ENCODE peak calls at places on chromosomes 5 and 9, in five cellular contexts. E is Calu3, D is lower lobe of right lung, X is fibroblast of the aortic adventitia, W is body of pancreas. P is an unnamed sample.

GRCh38 chr5:40984884-40985283 is 75.6 kb downstream of the C7 start:
- DNase-seq in E (no peak), D (no peak), X (peak), W (no peak), P (peak)

GRCh38 chr5:124644582-124644981 is 101.9 kb downstream of the ZNF608 start:
- DNase-seq in E (no peak), D (no peak), X (no peak), W (no peak), P (no peak)

GRCh38 chr5:34687269-34688011 is 31.3 kb downstream of the RAI14 start:
- DNase-seq in E (peak), D (no peak), X (peak), W (peak), P (peak)

GRCh38 chr9:115035872-115036612 is 81.9 kb downstream of the TNC start:
- DNase-seq in E (no peak), D (no peak), X (peak), W (peak), P (peak)

GRCh38 chr9:72464819-72465218 is 56.6 kb upstream of the TMC1 start:
- DNase-seq in E (no peak), D (no peak), X (no peak), W (peak), P (no peak)

GRCh38 chr9:108612510-108612909 is 243.3 kb downstream of the ACTL7B start:
- DNase-seq in E (no peak), D (no peak), X (no peak), W (no peak), P (no peak)

GRCh38 chr5:154611341-154611767 is 133.3 kb upstream of the HAND1 start:
- DNase-seq in E (no peak), D (no peak), X (peak), W (no peak), P (peak)

GRCh38 chr5:33408816-33409215 is 31.9 kb upstream of the TARS1 start:
- DNase-seq in E (no peak), D (no peak), X (peak), W (no peak), P (no peak)

GRCh38 chr9:6552738-6553121 is 92.8 kb downstream of the GLDC start:
- DNase-seq in E (no peak), D (no peak), X (peak), W (no peak), P (peak)

GRCh38 chr9:13278368-13279246 is 885 bp downstream of the MPDZ start:
- DNase-seq in E (no peak), D (peak), X (peak), W (peak), P (peak)

GRCh38 chr9:91037511-91038482 is 236.2 kb downstream of the SYK start:
- DNase-seq in E (peak), D (peak), X (peak), W (peak), P (peak)

GRCh38 chr9:27457445-27457844 is 66.6 kb upstream of the IFNK start:
- DNase-seq in E (no peak), D (no peak), X (no peak), W (peak), P (no peak)

GRCh38 chr5:119996128-119996527 is 366.8 kb downstream of the FAM170A start:
- DNase-seq in E (no peak), D (no peak), X (no peak), W (no peak), P (no peak)

GRCh38 chr5:19891658-19892057 is 96.3 kb downstream of the CDH18 start:
- DNase-seq in E (no peak), D (no peak), X (peak), W (no peak), P (peak)

GRCh38 chr9:136358016-136358415 is 5.5 kb downstream of the DNLZ start:
- DNase-seq in E (no peak), D (no peak), X (no peak), W (no peak), P (no peak)

GRCh38 chr5:52840286-52841050 is 52.8 kb downstream of the ITGA1 start:
- DNase-seq in E (no peak), D (no peak), X (no peak), W (no peak), P (peak)

GRCh38 chr9:79193001-79193400 is 378.8 kb upstream of the TLE4 start:
- DNase-seq in E (no peak), D (no peak), X (peak), W (no peak), P (peak)

GRCh38 chr5:144004146-144004545 is 166.3 kb downstream of the YIPF5 start:
- DNase-seq in E (no peak), D (no peak), X (peak), W (no peak), P (peak)

GRCh38 chr5:16784843-16785791 is 151.0 kb downstream of the MYO10 start:
- DNase-seq in E (no peak), D (no peak), X (no peak), W (no peak), P (no peak)

GRCh38 chr9:105441761-105442160 is 6.1 kb upstream of the FSD1L start:
- DNase-seq in E (no peak), D (no peak), X (peak), W (no peak), P (peak)

GRCh38 chr9:111866976-111867375 is 29.6 kb upstream of the UGCG start:
- DNase-seq in E (peak), D (no peak), X (peak), W (no peak), P (peak)

GRCh38 chr5:132354828-132355765 is 14.4 kb upstream of the SLC22A5 start:
- DNase-seq in E (no peak), D (no peak), X (no peak), W (no peak), P (no peak)

DNA sequence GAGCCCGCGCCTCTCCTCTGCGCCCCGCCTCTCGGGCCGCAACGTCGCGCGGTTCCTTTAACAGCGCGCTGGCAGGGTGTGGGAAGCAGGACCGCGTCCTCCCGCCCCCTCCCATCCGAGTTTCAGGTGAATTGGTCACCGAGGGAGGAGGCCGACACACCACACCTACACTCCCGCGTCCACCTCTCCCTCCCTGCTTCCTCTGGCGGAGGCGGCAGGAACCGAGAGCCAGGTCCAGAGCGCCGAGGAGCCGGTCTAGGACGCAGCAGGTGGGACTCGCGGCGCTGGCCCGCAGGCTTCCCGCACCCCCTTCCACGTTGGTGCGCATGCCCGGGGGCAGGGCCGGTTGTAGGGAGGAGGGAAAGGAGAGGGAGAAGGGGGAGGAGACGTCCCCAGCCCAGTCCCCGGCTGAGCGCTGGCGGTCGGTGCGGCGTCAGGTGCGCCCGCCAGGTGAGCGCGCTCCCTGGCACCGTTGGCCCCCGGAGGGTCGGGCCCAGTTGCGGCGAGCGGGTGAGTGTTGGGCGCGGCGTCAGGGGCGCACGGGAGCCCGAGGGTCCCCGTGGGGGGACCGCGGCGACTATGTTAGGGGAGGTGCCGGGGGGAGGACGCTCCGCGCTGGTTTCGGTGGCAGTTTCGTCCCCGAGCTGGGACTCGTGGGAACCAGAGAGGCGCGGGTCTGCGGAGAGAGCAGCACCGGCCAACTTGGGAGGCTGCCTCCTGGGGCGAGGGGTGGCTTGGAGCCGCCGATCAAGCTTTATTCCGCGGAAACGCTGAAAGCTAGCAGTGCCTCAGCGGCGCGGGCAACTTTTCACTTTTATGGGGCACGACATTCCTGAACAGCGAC is at the start of gene OCLN:
- DNase-seq in E (peak), D (peak), X (no peak), W (peak), P (no peak)
- TF ChIP-seq CTCF in E (no peak), D (peak), X (no peak), W (peak), P (no peak)

GRCh38 chr9:134892820-134893420 is 12.3 kb downstream of the FCN2 start:
- DNase-seq in E (no peak), D (no peak), X (no peak), W (no peak), P (no peak)

GRCh38 chr9:134891713-134892112 is 11.1 kb downstream of the FCN2 start:
- DNase-seq in E (no peak), D (peak), X (no peak), W (no peak), P (no peak)

GRCh38 chr9:134889386-134890214 is 9.0 kb downstream of the FCN2 start:
- DNase-seq in E (no peak), D (peak), X (no peak), W (peak), P (no peak)

GRCh38 chr9:134892221-134892620 is 11.6 kb downstream of the FCN2 start:
- DNase-seq in E (no peak), D (peak), X (no peak), W (no peak), P (no peak)

DNA sequence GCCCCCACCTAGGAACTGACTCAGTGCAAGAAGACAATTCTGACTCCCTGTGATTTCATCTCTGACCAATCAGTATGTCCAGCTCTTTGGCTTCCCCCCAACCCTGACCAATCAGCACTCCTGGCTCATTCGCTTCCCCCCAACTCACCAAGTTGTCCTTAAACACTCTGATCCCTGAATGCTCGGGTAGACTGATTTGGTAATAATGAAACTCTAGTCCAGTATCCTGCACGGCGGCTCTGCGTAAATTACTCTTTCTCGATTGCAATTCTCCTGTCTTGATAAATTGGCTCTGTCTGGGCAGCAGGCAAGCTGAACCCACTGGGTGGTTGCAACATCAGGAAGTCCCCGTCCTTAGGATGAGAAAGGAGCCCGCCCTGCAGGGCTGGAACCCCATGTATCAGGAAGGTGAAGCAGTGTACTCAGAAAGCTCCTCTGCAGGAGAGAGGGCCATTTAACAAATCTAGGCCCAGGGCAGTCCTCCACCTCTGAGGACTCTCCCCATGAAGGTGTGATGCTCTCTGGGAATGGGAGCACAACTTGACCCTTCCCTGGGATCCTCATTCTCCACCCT is 10.5 kb downstream of the FCN2 start:
- DNase-seq in E (no peak), D (no peak), X (peak), W (no peak), P (no peak)
- TF ChIP-seq CTCF in E (no peak), D (no peak), X (no peak), W (no peak), P (no peak)

GRCh38 chr9:5514608-5515260 is 4.4 kb downstream of the PDCD1LG2 start:
- DNase-seq in E (no peak), D (no peak), X (no peak), W (no peak), P (no peak)

GRCh38 chr9:5518937-5519319 is 8.6 kb downstream of the PDCD1LG2 start:
- DNase-seq in E (no peak), D (no peak), X (no peak), W (no peak), P (no peak)

GRCh38 chr9:5518061-5518936 is 8.0 kb downstream of the PDCD1LG2 start:
- DNase-seq in E (no peak), D (no peak), X (peak), W (no peak), P (no peak)

GRCh38 chr9:5515261-5515650 is 4.9 kb downstream of the PDCD1LG2 start:
- DNase-seq in E (no peak), D (no peak), X (no peak), W (no peak), P (no peak)

GRCh38 chr9:5516453-5517220 is 6.3 kb downstream of the PDCD1LG2 start:
- DNase-seq in E (no peak), D (no peak), X (no peak), W (no peak), P (no peak)
- TF ChIP-seq CTCF in E (no peak), D (no peak), X (no peak), W (no peak), P (no peak)

GRCh38 chr5:150734579-150735384 is 24.0 kb downstream of the DCTN4 start:
- DNase-seq in E (no peak), D (peak), X (no peak), W (peak), P (no peak)
- TF ChIP-seq CTCF in E (no peak), D (no peak), X (no peak), W (no peak), P (no peak)

GRCh38 chr5:141637266-141637692 is 482 bp downstream of the RELL2 start:
- DNase-seq in E (peak), D (no peak), X (no peak), W (no peak), P (no peak)

GRCh38 chr5:141636413-141637265 is at the start of the genes HDAC3 and RELL2:
- DNase-seq in E (peak), D (peak), X (peak), W (peak), P (peak)

GRCh38 chr5:141638771-141639170 is 2.0 kb downstream of the RELL2 start:
- DNase-seq in E (no peak), D (no peak), X (no peak), W (no peak), P (no peak)

GRCh38 chr5:141639357-141640050 is 2.7 kb downstream of the RELL2 start:
- DNase-seq in E (no peak), D (no peak), X (no peak), W (no peak), P (no peak)

GRCh38 chr5:141637693-141638419 is 1.1 kb downstream of the RELL2 start:
- DNase-seq in E (peak), D (peak), X (peak), W (peak), P (peak)
- TF ChIP-seq CTCF in E (peak), D (peak), X (peak), W (peak), P (peak)

GRCh38 chr9:10612649-10613398 is at the start of gene PTPRD:
- DNase-seq in E (peak), D (peak), X (peak), W (peak), P (peak)
- TF ChIP-seq CTCF in E (no peak), D (peak), X (peak), W (peak), P (no peak)

DNA sequence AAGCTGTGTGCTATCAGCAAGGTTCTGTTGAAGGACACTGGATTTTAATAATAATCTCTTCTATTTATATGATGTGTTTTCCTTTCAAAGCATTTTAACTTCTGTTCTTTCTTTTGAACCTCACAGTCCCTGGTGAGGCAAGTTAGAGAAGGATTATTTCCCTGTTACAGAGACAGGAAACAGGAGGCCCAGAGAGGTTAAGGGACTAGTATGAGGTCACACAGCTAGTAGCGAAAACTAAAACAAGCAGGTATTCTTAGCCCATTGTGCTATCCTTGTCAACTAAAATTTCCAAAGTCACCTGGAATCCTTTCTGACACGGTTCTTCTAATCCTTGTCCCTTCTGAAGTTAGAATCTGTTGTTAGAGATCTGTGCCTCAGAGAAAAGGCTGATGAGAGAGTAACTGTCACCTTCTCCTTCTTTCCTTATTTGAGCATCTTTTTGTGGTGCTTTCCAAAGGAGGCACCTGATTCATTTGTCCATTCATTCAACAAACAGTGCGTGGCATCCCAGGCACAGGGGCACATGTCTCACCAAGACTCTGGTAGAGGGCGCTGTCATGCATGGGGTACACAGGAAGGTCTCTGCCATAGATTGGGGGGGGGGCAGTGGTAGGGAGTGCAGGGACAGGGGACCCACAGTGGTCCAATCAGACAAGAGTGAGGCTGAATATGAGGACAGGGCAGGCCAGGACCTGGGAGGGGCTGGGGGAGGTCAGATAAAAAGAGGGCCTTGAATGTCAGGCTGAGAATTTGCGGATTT is 61.5 kb downstream of the CRB2 start:
- DNase-seq in E (no peak), D (no peak), X (no peak), W (no peak), P (no peak)
- TF ChIP-seq CTCF in E (no peak), D (no peak), X (no peak), W (no peak), P (no peak)

GRCh38 chr9:130236436-130236985 is 29.0 kb upstream of the HMCN2 start:
- DNase-seq in E (no peak), D (peak), X (no peak), W (no peak), P (no peak)

GRCh38 chr9:130237071-130237470 is 28.5 kb upstream of the HMCN2 start:
- DNase-seq in E (no peak), D (no peak), X (no peak), W (no peak), P (no peak)

GRCh38 chr9:130237763-130238524 is 27.6 kb upstream of the HMCN2 start:
- DNase-seq in E (no peak), D (peak), X (no peak), W (no peak), P (no peak)

GRCh38 chr9:130234340-130235260 is 31.0 kb upstream of the HMCN2 start:
- DNase-seq in E (no peak), D (peak), X (no peak), W (no peak), P (peak)

DNA sequence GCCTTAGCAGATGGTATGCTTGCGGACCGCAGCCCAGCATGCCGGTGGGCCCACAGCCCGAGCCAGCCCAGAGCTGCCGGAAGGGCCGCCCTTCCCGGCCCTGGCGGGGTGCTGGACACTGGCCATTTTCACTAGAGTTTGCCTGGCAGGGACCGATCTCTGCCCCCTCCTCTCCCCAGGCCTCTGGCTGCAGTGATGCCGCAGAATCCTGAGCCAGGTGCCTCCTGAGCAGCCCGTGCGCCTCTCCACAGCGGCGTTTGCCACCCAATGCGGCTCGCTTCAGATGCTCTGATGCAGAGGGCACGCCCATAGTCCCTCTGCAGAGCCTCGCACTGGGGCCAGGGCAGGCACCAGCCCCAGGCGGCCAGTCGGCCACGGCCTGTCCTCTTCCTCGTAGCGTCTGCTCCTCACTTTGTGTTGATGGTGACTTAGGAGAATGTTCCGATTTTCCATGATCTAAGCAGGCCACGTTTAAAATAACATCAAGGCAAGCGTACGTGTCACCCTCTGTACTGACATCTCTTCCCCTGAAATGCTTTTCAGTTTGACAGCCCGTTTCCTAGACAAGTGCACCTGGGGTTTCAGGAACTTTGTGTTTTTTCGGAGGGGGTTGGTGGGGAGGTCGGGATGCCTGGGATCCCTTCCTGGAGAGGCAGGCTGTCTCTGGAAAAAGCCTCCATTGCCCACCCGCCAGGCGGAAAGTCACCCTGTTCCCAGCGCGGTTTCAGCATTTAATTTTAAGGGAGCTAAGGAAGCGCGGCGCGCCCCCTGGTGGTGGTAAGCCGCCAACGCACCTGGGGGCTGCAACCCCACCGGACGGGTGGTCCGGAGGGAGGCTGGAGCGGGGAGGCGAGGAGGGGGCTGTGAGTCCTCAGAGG is 29.8 kb upstream of the HMCN2 start:
- DNase-seq in E (peak), D (peak), X (peak), W (peak), P (peak)
- TF ChIP-seq CTCF in E (peak), D (peak), X (peak), W (peak), P (peak)